ENCODE peak calls at places on chromosomes 16 and 17, in four cellular contexts. One of them, this sample, is unnamed.

GRCh38 chr16:20781697-20782096 is 17.9 kb downstream of the ACSM3 start:
- DNase-seq in Peyer's patch: no peak
- DNase-seq in thoracic aorta: no peak
- DNase-seq in fibroblast of lung: no peak
- DNase-seq in this sample: no peak

GRCh38 chr17:37683454-37683984 is 40.3 kb upstream of the DDX52 start:
- DNase-seq in Peyer's patch: no peak
- DNase-seq in fibroblast of lung: no peak
- DNase-seq in thoracic aorta: no peak
- DNase-seq in this sample: no peak

GRCh38 chr17:30788918-30789317 is 35.6 kb downstream of the CRLF3 start:
- DNase-seq in Peyer's patch: no peak
- DNase-seq in thoracic aorta: no peak
- DNase-seq in fibroblast of lung: peak; percentile 63
- DNase-seq in this sample: no peak

GRCh38 chr17:49748791-49749190 is 15.1 kb downstream of the FAM117A start:
- DNase-seq in Peyer's patch: no peak
- DNase-seq in fibroblast of lung: no peak
- DNase-seq in thoracic aorta: no peak
- DNase-seq in this sample: no peak

GRCh38 chr17:17179371-17179827 is 26.7 kb downstream of the PLD6 start:
- DNase-seq in Peyer's patch: no peak
- DNase-seq in thoracic aorta: no peak
- DNase-seq in fibroblast of lung: peak; percentile 28
- DNase-seq in this sample: no peak

GRCh38 chr17:45430738-45431530 is 1.7 kb downstream of the ARHGAP27 start:
- DNase-seq in thoracic aorta: no peak
- DNase-seq in fibroblast of lung: no peak
- DNase-seq in Peyer's patch: peak; percentile 77
- DNase-seq in this sample: no peak

GRCh38 chr17:67443931-67444597 is 67.0 kb downstream of the PITPNC1 start:
- DNase-seq in fibroblast of lung: peak; percentile 74
- DNase-seq in Peyer's patch: no peak
- DNase-seq in thoracic aorta: no peak
- DNase-seq in this sample: peak; percentile 83

GRCh38 chr17:50918071-50918932 is 52.1 kb upstream of the TOB1 start:
- DNase-seq in fibroblast of lung: no peak
- DNase-seq in Peyer's patch: no peak
- DNase-seq in thoracic aorta: no peak
- DNase-seq in this sample: no peak

GRCh38 chr17:13415877-13416416 is 185.8 kb downstream of the HS3ST3A1 start:
- DNase-seq in Peyer's patch: no peak
- DNase-seq in thoracic aorta: no peak
- DNase-seq in fibroblast of lung: peak; percentile 90
- DNase-seq in this sample: no peak

GRCh38 chr17:43720311-43721060 is 38.1 kb downstream of the SOST start:
- DNase-seq in thoracic aorta: peak; percentile 39
- DNase-seq in Peyer's patch: peak; percentile 83
- DNase-seq in fibroblast of lung: peak; percentile 67
- DNase-seq in this sample: no peak

GRCh38 chr16:23848958-23849357 is 13.2 kb downstream of the PRKCB start:
- DNase-seq in Peyer's patch: no peak
- DNase-seq in fibroblast of lung: no peak
- DNase-seq in thoracic aorta: no peak
- DNase-seq in this sample: no peak

DNA sequence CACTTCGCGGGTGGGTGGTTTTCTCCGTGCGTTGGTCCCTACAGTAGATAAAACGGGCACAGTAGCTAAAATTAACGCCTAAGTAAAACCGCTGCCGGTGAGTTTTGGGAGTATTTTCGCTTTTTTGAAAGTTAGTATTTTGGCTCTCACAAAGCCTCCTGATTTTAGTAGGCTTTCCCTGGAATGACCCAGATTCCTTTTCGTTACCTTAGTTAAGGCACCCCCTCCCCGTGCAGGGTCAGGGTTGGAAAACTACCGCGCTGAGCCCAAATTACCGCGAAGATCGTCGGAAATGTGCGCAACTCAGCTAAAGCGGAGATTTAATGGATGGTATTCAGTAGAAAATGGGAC is 28.3 kb upstream of the ST6GALNAC1 start:
- DNase-seq in thoracic aorta: no peak
- DNase-seq in fibroblast of lung: no peak
- DNase-seq in Peyer's patch: no peak
- DNase-seq in this sample: no peak
- TF ChIP-seq CTCF in thoracic aorta: no peak
- TF ChIP-seq CTCF in fibroblast of lung: no peak
- TF ChIP-seq CTCF in Peyer's patch: no peak
- TF ChIP-seq CTCF in this sample: no peak

DNA sequence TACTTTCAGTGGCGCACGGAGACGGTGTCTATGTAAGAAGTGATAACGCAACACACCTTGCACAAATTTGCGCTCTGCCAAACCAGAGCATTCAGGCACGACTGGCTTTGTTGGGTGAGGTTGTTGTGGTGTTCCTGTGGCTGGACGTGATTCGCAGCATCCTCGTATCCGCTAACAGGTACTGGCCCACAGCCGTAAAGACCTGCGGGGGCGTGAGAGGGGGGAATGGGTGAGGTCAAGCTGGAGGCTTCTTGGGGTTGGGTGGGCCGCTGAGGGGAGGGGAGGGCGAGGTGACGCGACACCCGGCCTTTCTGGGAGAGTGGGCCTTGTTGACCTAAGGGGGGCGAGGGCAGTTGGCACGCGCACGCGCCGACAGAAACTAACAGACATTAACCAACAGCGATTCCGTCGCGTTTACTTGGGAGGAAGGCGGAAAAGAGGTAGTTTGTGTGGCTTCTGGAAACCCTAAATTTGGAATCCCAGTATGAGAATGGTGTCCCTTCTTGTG is 510.9 kb downstream of the KCNJ18 start:
- DNase-seq in Peyer's patch: no peak
- DNase-seq in thoracic aorta: no peak
- DNase-seq in fibroblast of lung: no peak
- DNase-seq in this sample: no peak
- H3K4me3 ChIP-seq in Peyer's patch: no peak overlapping the region
- H3K4me3 ChIP-seq in thoracic aorta: no peak overlapping the region
- H3K4me3 ChIP-seq in fibroblast of lung: no peak overlapping the region
- H3K4me3 ChIP-seq in this sample: no peak overlapping the region

DNA sequence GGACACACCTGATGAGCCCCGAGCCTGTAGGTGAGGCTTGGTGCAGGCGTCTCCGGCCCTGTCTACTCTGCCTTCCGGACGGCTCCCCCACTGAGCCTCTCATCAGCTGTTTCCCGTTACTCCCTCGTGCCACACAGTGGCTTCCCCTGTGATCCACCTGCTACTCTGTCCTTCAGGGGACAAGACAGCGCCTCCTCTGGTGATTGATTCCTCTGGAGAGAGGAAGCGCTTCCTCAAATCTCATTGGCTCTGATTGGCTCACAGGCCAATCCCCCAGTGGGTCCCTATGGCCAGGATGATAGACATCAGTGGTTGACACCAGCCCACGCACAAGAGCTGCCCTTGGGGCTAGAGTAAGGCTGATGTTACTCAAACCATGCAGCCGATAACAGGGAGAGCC is 24.0 kb downstream of the RNF213 start:
- DNase-seq in Peyer's patch: no peak
- DNase-seq in fibroblast of lung: no peak
- DNase-seq in thoracic aorta: no peak
- DNase-seq in this sample: no peak
- TF ChIP-seq CTCF in Peyer's patch: no peak
- TF ChIP-seq CTCF in fibroblast of lung: no peak
- TF ChIP-seq CTCF in thoracic aorta: no peak
- TF ChIP-seq CTCF in this sample: peak; percentile 5

GRCh38 chr17:41863074-41863843 is 2.0 kb downstream of the KLHL11 start:
- DNase-seq in Peyer's patch: no peak
- DNase-seq in thoracic aorta: no peak
- DNase-seq in fibroblast of lung: no peak
- DNase-seq in this sample: no peak
- H3K4me3 ChIP-seq in Peyer's patch: no peak overlapping the region
- H3K4me3 ChIP-seq in thoracic aorta: peak overlapping the region; percentile 90
- H3K4me3 ChIP-seq in fibroblast of lung: peak overlapping the region; percentile 99
- H3K4me3 ChIP-seq in this sample: peak overlapping the region; percentile 92

GRCh38 chr17:81667754-81668153 is 1.2 kb downstream of the CCDC137 start:
- DNase-seq in fibroblast of lung: no peak
- DNase-seq in Peyer's patch: no peak
- DNase-seq in thoracic aorta: no peak
- DNase-seq in this sample: no peak
- TF ChIP-seq CTCF in fibroblast of lung: no peak
- TF ChIP-seq CTCF in Peyer's patch: no peak
- TF ChIP-seq CTCF in thoracic aorta: no peak
- TF ChIP-seq CTCF in this sample: no peak

GRCh38 chr16:68869492-68870084 is 26.3 kb downstream of the TANGO6 start:
- DNase-seq in thoracic aorta: no peak
- DNase-seq in fibroblast of lung: no peak
- DNase-seq in Peyer's patch: no peak
- DNase-seq in this sample: no peak
- H3K4me3 ChIP-seq in thoracic aorta: no peak overlapping the region
- H3K4me3 ChIP-seq in fibroblast of lung: no peak overlapping the region
- H3K4me3 ChIP-seq in Peyer's patch: no peak overlapping the region
- H3K4me3 ChIP-seq in this sample: no peak overlapping the region

This sample was measured in HFF-Myc.